ENCODE peak calls at places on chromosomes 16 and 17, in nine cellular contexts. I is stimulated activated CD4-positive, alpha-beta T cell treated with anti-CD3 and anti-CD28 coated beads, Interleukin-2, amount 100 ng/mL, for 48 hours; T is GM04503; N is HT1080; V is fibroblast of pulmonary artery; Y is iPS-NIHi11; A is astrocyte of the cerebellum; P is suprapubic skin; B is activated gamma-delta T cell treated with anti-CD3 and anti-CD28 coated beads, Interleukin-2, amount 50 U/mL, for 16 hours. L is an unnamed sample.
A peak's percentile ranks its signal among the peaks of the same experiment; 100 is the strongest.

GRCh38 chr17:65529761-65530157 is 31.7 kb downstream of the AXIN2 start:
- DNase-seq in I (no peak), T (no peak), N (no peak), V (no peak), Y (no peak), A (no peak), P (peak; percentile 52), B (no peak), L (no peak)

GRCh38 chr17:30805944-30806456 is 18.5 kb downstream of the CRLF3 start:
- DNase-seq in I (no peak), T (no peak), N (no peak), V (no peak), Y (no peak), A (no peak), P (no peak), B (no peak), L (no peak)

GRCh38 chr17:50051082-50051576 is 4.8 kb upstream of the ITGA3 start:
- DNase-seq in I (peak; percentile 62), T (no peak), N (peak; percentile 100), V (peak; percentile 66), Y (no peak), A (no peak), P (no peak), B (no peak), L (peak; percentile 87)

GRCh38 chr17:62688398-62689140 is 61.1 kb downstream of the MRC2 start:
- DNase-seq in I (no peak), T (no peak), N (no peak), V (no peak), Y (no peak), A (no peak), P (no peak), B (no peak), L (no peak)

GRCh38 chr17:55676274-55676673 is 46.4 kb downstream of the TMEM100 start:
- DNase-seq in I (no peak), T (no peak), N (no peak), V (no peak), Y (no peak), A (no peak), P (no peak), B (no peak), L (no peak)

GRCh38 chr17:83129676-83130075 is 50.3 kb downstream of the METRNL start:
- DNase-seq in I (no peak), T (no peak), N (no peak), V (no peak), Y (no peak), A (no peak), P (peak; percentile 43), B (no peak), L (no peak)

GRCh38 chr17:79988163-79988971 is 47.3 kb downstream of the TBC1D16 start:
- DNase-seq in I (no peak), T (peak; percentile 55), N (peak; percentile 75), V (peak; percentile 76), Y (no peak), A (peak; percentile 49), P (no peak), B (no peak), L (peak; percentile 87)

GRCh38 chr16:74455213-74455612 is 33.9 kb upstream of the CLEC18B start:
- DNase-seq in I (no peak), T (no peak), N (peak; percentile 76), V (peak; percentile 93), Y (no peak), A (peak; percentile 58), P (no peak), B (no peak), L (peak; percentile 86)

GRCh38 chr17:19709841-19710240 is 6.5 kb downstream of the SLC47A2 start:
- DNase-seq in I (no peak), T (no peak), N (no peak), V (no peak), Y (no peak), A (no peak), P (no peak), B (no peak), L (no peak)

GRCh38 chr16:21943571-21943970 is 9.6 kb upstream of the UQCRC2 start:
- DNase-seq in I (no peak), T (no peak), N (no peak), V (no peak), Y (no peak), A (no peak), P (no peak), B (no peak), L (no peak)

GRCh38 chr17:79019631-79020584 is 4.1 kb upstream of the C1QTNF1 start:
- DNase-seq in I (no peak), T (no peak), N (peak; percentile 47), V (peak; percentile 91), Y (no peak), A (peak; percentile 55), P (peak; percentile 86), B (peak; percentile 17), L (peak; percentile 77)

GRCh38 chr16:77974883-77975282 is 47.5 kb upstream of the CLEC3A start:
- DNase-seq in I (no peak), T (no peak), N (no peak), V (no peak), Y (peak; percentile 39), A (no peak), P (no peak), B (no peak), L (no peak)

GRCh38 chr17:82377924-82378740 is 6.6 kb downstream of the UTS2R start:
- DNase-seq in I (no peak), T (no peak), N (no peak), V (no peak), Y (no peak), A (no peak), P (no peak), B (no peak), L (no peak)

GRCh38 chr16:78737630-78738029 is 638.2 kb downstream of the WWOX start:
- DNase-seq in I (no peak), T (no peak), N (no peak), V (no peak), Y (no peak), A (no peak), P (no peak), B (no peak), L (no peak)

GRCh38 chr17:3502466-3502865 is 26.7 kb downstream of the ASPA start:
- DNase-seq in I (no peak), T (no peak), N (no peak), V (no peak), Y (no peak), A (no peak), P (no peak), B (no peak), L (no peak)

GRCh38 chr16:56753410-56753809 is 23.5 kb downstream of the NUP93 start:
- DNase-seq in I (no peak), T (no peak), N (no peak), V (peak; percentile 38), Y (no peak), A (no peak), P (no peak), B (no peak), L (peak; percentile 13)

GRCh38 chr16:85323230-85323960 is 211.1 kb upstream of the CIBAR2 start:
- DNase-seq in I (no peak), T (no peak), N (no peak), V (no peak), Y (no peak), A (no peak), P (no peak), B (no peak), L (no peak)

GRCh38 chr16:10521681-10522274 is 58.6 kb downstream of the EMP2 start:
- DNase-seq in I (peak; percentile 25), T (no peak), N (peak; percentile 40), V (peak; percentile 79), Y (peak; percentile 78), A (peak; percentile 54), P (no peak), B (peak; percentile 17), L (peak; percentile 68)

GRCh38 chr16:26688699-26689098 is 378.0 kb upstream of the C16orf82 start:
- DNase-seq in I (no peak), T (no peak), N (no peak), V (no peak), Y (no peak), A (no peak), P (no peak), B (no peak), L (no peak)

GRCh38 chr16:85750021-85750826 is 672 bp downstream of the C16orf74 start:
- DNase-seq in I (no peak), T (no peak), N (peak; percentile 64), V (peak; percentile 55), Y (peak; percentile 49), A (no peak), P (no peak), B (no peak), L (no peak)

GRCh38 chr17:50213026-50214015 is 11.9 kb upstream of the COL1A1 start:
- DNase-seq in I (no peak), T (no peak), N (no peak), V (no peak), Y (peak; percentile 73), A (no peak), P (no peak), B (no peak), L (no peak)

GRCh38 chr17:70242781-70243437 is 73.6 kb downstream of the KCNJ2 start:
- DNase-seq in I (no peak), T (no peak), N (no peak), V (no peak), Y (no peak), A (peak; percentile 24), P (no peak), B (no peak), L (peak; percentile 61)

GRCh38 chr16:53068423-53068833 is 13.6 kb downstream of the CHD9 start:
- DNase-seq in I (no peak), T (no peak), N (no peak), V (no peak), Y (no peak), A (no peak), P (no peak), B (no peak), L (no peak)

GRCh38 chr16:11564046-11564926 is 22.4 kb downstream of the LITAF start:
- DNase-seq in I (no peak), T (no peak), N (no peak), V (no peak), Y (no peak), A (no peak), P (no peak), B (no peak), L (no peak)

GRCh38 chr17:31250229-31250628 is 46.8 kb downstream of the OMG start:
- DNase-seq in I (no peak), T (no peak), N (no peak), V (no peak), Y (no peak), A (no peak), P (no peak), B (no peak), L (no peak)

GRCh38 chr17:63997341-63998048 is 656 bp upstream of the PRR29 start:
- DNase-seq in I (no peak), T (no peak), N (no peak), V (no peak), Y (no peak), A (no peak), P (peak; percentile 69), B (no peak), L (no peak)

GRCh38 chr17:78904371-78904770 is 1.4 kb upstream of the CEP295NL start:
- DNase-seq in I (no peak), T (no peak), N (no peak), V (no peak), Y (no peak), A (no peak), P (no peak), B (no peak), L (no peak)

GRCh38 chr16:66542396-66542795 is 7.5 kb downstream of the TK2 start:
- DNase-seq in I (no peak), T (no peak), N (no peak), V (no peak), Y (no peak), A (no peak), P (no peak), B (no peak), L (no peak)

GRCh38 chr17:81902023-81902652 is at the start of gene NPB:
- DNase-seq in I (no peak), T (no peak), N (no peak), V (no peak), Y (peak; percentile 70), A (no peak), P (no peak), B (no peak), L (no peak)

GRCh38 chr17:5950871-5951270 is 119.3 kb upstream of the WSCD1 start:
- DNase-seq in I (no peak), T (no peak), N (no peak), V (no peak), Y (no peak), A (no peak), P (peak; percentile 44), B (no peak), L (no peak)

GRCh38 chr17:4678448-4679026 is 25.4 kb downstream of the PELP1 start:
- DNase-seq in I (peak; percentile 35), T (peak; percentile 69), N (peak; percentile 83), V (peak; percentile 72), Y (no peak), A (peak; percentile 34), P (peak; percentile 38), B (no peak), L (peak; percentile 56)